ENCODE peak calls at places on chromosomes 16 and 17, in seven cellular contexts. R is heart right ventricle; M is CD8-positive, alpha-beta T cell; A is PC-3; F is right cardiac atrium; Y is breast epithelium; I is gastrocnemius medialis. N is an unnamed sample.
A peak's percentile ranks its signal among the peaks of the same experiment; 100 is the strongest.

GRCh38 chr17:30208214-30208613 is 27.3 kb downstream of the SLC6A4 start:
- DNase-seq in R (no peak), M (no peak), A (no peak), F (no peak), Y (no peak), I (no peak), N (no peak)

GRCh38 chr17:28379814-28380571 is 8.5 kb downstream of the SARM1 start:
- DNase-seq in R (no peak), M (no peak), A (peak; percentile 88), F (no peak), Y (no peak), I (no peak), N (no peak)

GRCh38 chr17:11363575-11363974 is 122.6 kb downstream of the SHISA6 start:
- DNase-seq in R (no peak), M (no peak), A (no peak), F (no peak), Y (no peak), I (no peak), N (no peak)

GRCh38 chr17:77285594-77286390 is 145.0 kb downstream of the SEC14L1 start:
- DNase-seq in R (peak; percentile 33), M (no peak), A (peak; percentile 97), F (peak; percentile 81), Y (peak; percentile 81), I (no peak), N (peak; percentile 50)

GRCh38 chr17:4594406-4595349 is 10.3 kb downstream of the SMTNL2 start:
- DNase-seq in R (no peak), M (peak; percentile 12), A (no peak), F (peak; percentile 76), Y (no peak), I (no peak), N (no peak)

GRCh38 chr16:58797137-58797801 is 63.2 kb upstream of the GOT2 start:
- DNase-seq in R (no peak), M (no peak), A (no peak), F (no peak), Y (no peak), I (no peak), N (no peak)

GRCh38 chr16:71929048-71929447 is 33.7 kb downstream of the IST1 start:
- DNase-seq in R (peak; percentile 33), M (no peak), A (no peak), F (no peak), Y (no peak), I (no peak), N (no peak)

GRCh38 chr16:15811778-15812750 is 44.8 kb downstream of the MYH11 start:
- DNase-seq in R (peak; percentile 44), M (no peak), A (peak; percentile 82), F (peak; percentile 70), Y (no peak), I (peak; percentile 35), N (no peak)

GRCh38 chr17:48961516-48962233 is 6.7 kb downstream of the GIP start:
- DNase-seq in R (no peak), M (no peak), A (peak; percentile 64), F (no peak), Y (no peak), I (no peak), N (no peak)

GRCh38 chr17:50290074-50290702 is 15.9 kb downstream of the TMEM92 start:
- DNase-seq in R (peak; percentile 59), M (no peak), A (peak; percentile 98), F (peak; percentile 83), Y (peak; percentile 65), I (peak; percentile 55), N (peak; percentile 61)

DNA sequence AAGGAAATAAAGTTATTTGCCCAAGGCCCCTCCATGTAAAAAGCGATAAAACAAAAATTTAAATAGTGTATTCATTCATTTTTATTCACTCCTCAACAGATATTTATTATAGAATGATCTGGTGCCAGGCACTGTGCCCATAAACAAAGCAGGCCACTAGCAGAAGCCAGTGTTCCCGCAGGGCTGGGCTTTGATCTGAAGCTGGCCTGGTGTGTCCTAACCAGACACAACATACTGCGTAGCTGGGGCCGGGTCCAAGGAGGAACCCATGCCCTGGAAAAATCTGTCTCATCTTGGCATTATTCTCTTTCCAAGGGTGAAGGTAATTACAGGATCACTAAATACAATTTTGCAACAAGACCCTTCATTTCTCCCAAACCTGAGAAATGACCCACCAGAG is 537.4 kb upstream of the CDH5 start:
- DNase-seq in R (no peak), M (no peak), A (no peak), F (no peak), Y (no peak), I (no peak), N (no peak)
- H3K4me3 ChIP-seq in R (no peak overlapping the region), M (no peak overlapping the region), A (no peak overlapping the region), F (no peak overlapping the region), Y (no peak overlapping the region), I (no peak overlapping the region), N (no peak overlapping the region)

DNA sequence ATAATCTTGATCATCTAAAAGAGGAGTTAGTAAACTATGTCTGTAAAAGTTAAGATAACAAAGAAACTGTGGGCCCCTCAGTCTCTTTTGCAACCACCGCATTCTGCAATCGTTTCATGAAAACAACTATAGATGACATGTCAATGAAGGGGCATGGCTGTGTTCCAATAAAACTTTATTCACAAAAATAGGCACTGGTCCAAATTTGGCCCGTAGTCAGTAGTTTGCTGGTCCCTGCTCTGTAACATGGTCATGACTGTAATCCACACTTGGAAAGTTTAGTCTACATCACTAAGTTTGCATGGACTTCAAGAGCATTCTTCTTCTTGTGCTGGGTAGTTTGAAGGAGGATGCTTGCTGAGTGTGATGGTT is 299.3 kb upstream of the PSMD7 start:
- DNase-seq in R (no peak), M (no peak), A (no peak), F (no peak), Y (no peak), I (no peak), N (no peak)
- H3K27ac ChIP-seq in R (no peak overlapping the region), M (no peak overlapping the region), A (no peak overlapping the region), F (no peak overlapping the region), Y (peak overlapping the region; percentile 3), I (no peak overlapping the region), N (no peak overlapping the region)

GRCh38 chr16:85302848-85303353 is 190.6 kb upstream of the CIBAR2 start:
- DNase-seq in R (no peak), M (no peak), A (no peak), F (no peak), Y (no peak), I (no peak), N (no peak)
- H3K4me3 ChIP-seq in R (no peak overlapping the region), M (no peak overlapping the region), A (no peak overlapping the region), F (no peak overlapping the region), Y (no peak overlapping the region), I (no peak overlapping the region), N (no peak overlapping the region)

GRCh38 chr17:745406-745805 is 6.7 kb downstream of the GEMIN4 start:
- DNase-seq in R (no peak), M (no peak), A (no peak), F (no peak), Y (no peak), I (no peak), N (no peak)
- H3K27ac ChIP-seq in R (no peak overlapping the region), M (no peak overlapping the region), A (no peak overlapping the region), F (no peak overlapping the region), Y (no peak overlapping the region), I (no peak overlapping the region), N (no peak overlapping the region)

GRCh38 chr17:75842963-75843576 is 1.1 kb downstream of the UNC13D start:
- DNase-seq in R (no peak), M (no peak), A (no peak), F (no peak), Y (no peak), I (no peak), N (no peak)

GRCh38 chr17:75843577-75844529 is at the start of gene UNC13D:
- DNase-seq in R (no peak), M (peak; percentile 62), A (peak; percentile 70), F (peak; percentile 77), Y (no peak), I (no peak), N (no peak)

GRCh38 chr17:75845058-75845711 is 981 bp upstream of the UNC13D start:
- DNase-seq in R (peak; percentile 87), M (peak; percentile 34), A (peak; percentile 96), F (peak; percentile 93), Y (peak; percentile 92), I (peak; percentile 94), N (peak; percentile 83)

GRCh38 chr17:75845933-75846700 is 1.9 kb upstream of the UNC13D start:
- DNase-seq in R (no peak), M (no peak), A (peak; percentile 52), F (no peak), Y (no peak), I (no peak), N (no peak)

GRCh38 chr17:75844530-75845057 is 390 bp upstream of the UNC13D start:
- DNase-seq in R (no peak), M (no peak), A (peak; percentile 99), F (peak; percentile 79), Y (peak; percentile 84), I (no peak), N (no peak)
- H3K4me3 ChIP-seq in R (no peak overlapping the region), M (peak overlapping the region; percentile 93), A (peak overlapping the region; percentile 57), F (no peak overlapping the region), Y (no peak overlapping the region), I (peak overlapping the region; percentile 16), N (peak overlapping the region; percentile 39)

DNA sequence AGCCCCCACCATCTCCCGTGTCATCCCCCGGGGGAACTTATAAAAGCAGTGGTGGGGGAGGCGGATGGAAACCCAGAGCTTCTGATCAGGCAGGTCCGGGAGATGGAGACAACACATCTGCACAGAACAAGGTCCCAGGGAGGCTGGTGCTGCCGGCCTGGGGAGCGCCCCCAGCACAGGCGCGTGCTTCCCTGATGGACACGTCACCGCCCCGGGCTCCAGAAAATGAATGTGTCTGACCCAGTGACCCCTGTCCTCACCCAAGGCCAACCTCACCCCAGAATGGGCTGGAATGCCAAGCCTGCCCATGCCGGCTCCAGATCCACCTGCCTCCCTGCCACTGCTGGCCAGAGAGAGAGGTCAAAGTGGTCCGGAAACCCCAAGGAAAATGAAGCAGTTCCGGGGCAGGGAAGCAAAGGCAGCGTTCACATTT is 12.5 kb downstream of the SLC7A5 start:
- DNase-seq in R (no peak), M (no peak), A (no peak), F (no peak), Y (no peak), I (no peak), N (no peak)
- H3K27ac ChIP-seq in R (peak overlapping the region; percentile 96), M (no peak overlapping the region), A (peak overlapping the region; percentile 95), F (peak overlapping the region; percentile 22), Y (peak overlapping the region; percentile 93), I (peak overlapping the region; percentile 85), N (peak overlapping the region; percentile 38)

N was measured in left ventricle myocardium inferior.